ENCODE peak calls at places on chromosomes 5 and 9, in six cellular contexts. D is IMR-90, E is H9, U is mesenchymal stem cell, I is neuronal stem cell, S is H1. X is an unnamed sample.

GRCh38 chr9:83355024-83355444 is 183.2 kb downstream of the FRMD3 start:
- DNase-seq in I (no peak), S (no peak), E (no peak), D (peak), U (peak), X (no peak)

GRCh38 chr5:119301210-119301609 is 54.6 kb upstream of the TNFAIP8 start:
- DNase-seq in I (no peak), S (no peak), E (no peak), D (no peak), U (no peak), X (no peak)

GRCh38 chr5:179795863-179796833 is 2.4 kb downstream of the LTC4S start:
- DNase-seq in I (no peak), D (peak), E (peak), U (peak), S (no peak), X (peak)

GRCh38 chr9:88535226-88535931 is 401 bp downstream of the NXNL2 start:
- DNase-seq in D (no peak), U (peak), E (peak), S (no peak), I (no peak), X (peak)

GRCh38 chr5:94690778-94691177 is 72.3 kb downstream of the SLF1 start:
- DNase-seq in U (peak), E (no peak), S (no peak), D (peak), I (no peak), X (no peak)

GRCh38 chr5:17896605-17897004 is 262.3 kb downstream of the TAF11L14 start:
- DNase-seq in S (no peak), E (no peak), U (peak), I (no peak), D (peak), X (peak)

GRCh38 chr9:98191615-98192502 is 578 bp downstream of the CORO2A start:
- DNase-seq in I (no peak), E (peak), S (no peak), D (no peak), U (no peak), X (peak)

GRCh38 chr5:137478043-137478442 is 21.1 kb downstream of the SPOCK1 start:
- DNase-seq in U (no peak), E (no peak), I (no peak), D (no peak), S (no peak), X (no peak)

GRCh38 chr9:29144476-29144875 is 1571.2 kb upstream of the C9orf72 start:
- DNase-seq in S (no peak), E (no peak), I (no peak), U (peak), D (no peak), X (no peak)

GRCh38 chr5:8997542-8998070 is 548.3 kb downstream of the SEMA5A start:
- DNase-seq in I (no peak), D (no peak), S (no peak), E (no peak), U (no peak), X (no peak)

GRCh38 chr5:32158679-32158975 is 15.5 kb downstream of the GOLPH3 start:
- DNase-seq in U (no peak), D (no peak), I (no peak), S (no peak), E (no peak), X (no peak)

GRCh38 chr5:143968071-143968878 is 156.3 kb downstream of the HMHB1 start:
- DNase-seq in U (peak), I (peak), D (peak), E (no peak), S (no peak), X (peak)

GRCh38 chr9:126668058-126668457 is 54.3 kb downstream of the LMX1B start:
- DNase-seq in D (no peak), I (no peak), U (no peak), E (no peak), S (no peak), X (no peak)

GRCh38 chr9:125393426-125393825 is 131.8 kb downstream of the GAPVD1 start:
- DNase-seq in S (no peak), U (no peak), E (no peak), I (no peak), D (peak), X (no peak)

GRCh38 chr9:31089822-31090221 is 1294.6 kb upstream of the ACO1 start:
- DNase-seq in U (peak), E (no peak), S (no peak), D (peak), I (no peak), X (no peak)

GRCh38 chr9:114157516-114158176 is 2.3 kb downstream of the COL27A1 start:
- DNase-seq in S (no peak), E (no peak), I (no peak), D (peak), U (peak), X (peak)

GRCh38 chr5:157571357-157571827 is 4.2 kb downstream of the ADAM19 start:
- DNase-seq in E (no peak), U (peak), D (peak), S (peak), I (no peak), X (peak)

GRCh38 chr5:56527174-56527573 is 288.2 kb upstream of the MAP3K1 start:
- DNase-seq in I (no peak), S (no peak), D (no peak), U (no peak), E (no peak), X (no peak)

GRCh38 chr9:115524467-115525059 is 406.6 kb upstream of the TNC start:
- DNase-seq in U (peak), S (no peak), D (peak), E (no peak), I (peak), X (peak)

GRCh38 chr9:18580146-18580545 is 106.2 kb downstream of the ADAMTSL1 start:
- DNase-seq in U (no peak), D (peak), E (no peak), S (no peak), I (no peak), X (no peak)

GRCh38 chr5:150022163-150022540 is 21.6 kb downstream of the HMGXB3 start:
- DNase-seq in I (no peak), E (no peak), U (peak), S (no peak), D (peak), X (no peak)

GRCh38 chr5:144585716-144586115 is 415.0 kb downstream of the KCTD16 start:
- DNase-seq in S (no peak), D (no peak), I (no peak), U (no peak), E (no peak), X (no peak)

GRCh38 chr5:136279314-136279713 is 86.0 kb downstream of the TRPC7 start:
- DNase-seq in E (no peak), S (no peak), U (no peak), D (no peak), I (no peak), X (no peak)

GRCh38 chr5:150436141-150436680 is 13.3 kb downstream of the RPS14 start:
- DNase-seq in I (peak), E (peak), S (peak), D (peak), U (peak), X (peak)

GRCh38 chr9:95406114-95406513 is 88.6 kb upstream of the FANCC start:
- DNase-seq in S (no peak), I (no peak), U (peak), D (peak), E (no peak), X (no peak)

GRCh38 chr5:172712610-172713009 is 58.4 kb downstream of the DUSP1 start:
- DNase-seq in E (no peak), I (no peak), S (no peak), D (no peak), U (no peak), X (no peak)

GRCh38 chr5:145825751-145826180 is 9.4 kb downstream of the PRELID2 start:
- DNase-seq in I (peak), E (no peak), D (peak), S (no peak), U (peak), X (peak)

GRCh38 chr9:4397917-4398316 is 92.4 kb upstream of the SLC1A1 start:
- DNase-seq in E (no peak), S (no peak), I (no peak), D (peak), U (no peak), X (peak)
- H4K91ac ChIP-seq in E (no peak), S (no peak), I (no peak), D (no peak), U (no peak), X (no peak)

GRCh38 chr5:69170969-69171368 is 4.0 kb downstream of the CCNB1 start:
- DNase-seq in E (no peak), S (no peak), U (no peak), I (no peak), D (no peak), X (no peak)
- H4K91ac ChIP-seq in E (no peak), S (no peak), U (no peak), I (no peak), D (no peak), X (no peak)

GRCh38 chr5:170144286-170145023 is 38.8 kb downstream of the FOXI1 start:
- DNase-seq in S (no peak), E (no peak), I (no peak), U (no peak), D (no peak), X (no peak)
- H4K91ac ChIP-seq in S (no peak), E (no peak), I (no peak), U (no peak), D (no peak), X (no peak)

DNA sequence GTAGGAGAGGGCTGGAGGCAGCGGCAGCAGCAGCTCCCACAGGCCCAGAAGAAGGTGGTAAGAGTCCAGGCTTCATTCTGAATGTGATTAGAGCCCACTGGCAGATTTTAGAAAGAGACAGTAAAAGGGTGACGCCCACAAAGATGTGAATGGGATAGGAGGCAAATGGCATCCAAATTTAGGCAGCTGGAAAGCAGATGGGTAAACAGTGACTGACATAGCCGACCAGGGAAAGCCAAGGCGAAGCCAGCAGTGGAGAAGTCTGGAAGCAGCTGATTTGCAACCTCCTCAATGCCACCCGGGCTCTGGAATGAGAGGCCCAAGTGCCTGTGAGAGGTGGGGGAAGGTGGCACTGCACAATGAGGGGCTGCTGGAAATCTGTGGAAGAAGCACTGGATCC is 103.3 kb downstream of the C5orf15 start:
- DNase-seq in U (no peak), I (no peak), S (no peak), D (no peak), E (no peak), X (no peak)
- H4K91ac ChIP-seq in U (no peak), I (no peak), S (no peak), D (no peak), E (no peak), X (no peak)

DNA sequence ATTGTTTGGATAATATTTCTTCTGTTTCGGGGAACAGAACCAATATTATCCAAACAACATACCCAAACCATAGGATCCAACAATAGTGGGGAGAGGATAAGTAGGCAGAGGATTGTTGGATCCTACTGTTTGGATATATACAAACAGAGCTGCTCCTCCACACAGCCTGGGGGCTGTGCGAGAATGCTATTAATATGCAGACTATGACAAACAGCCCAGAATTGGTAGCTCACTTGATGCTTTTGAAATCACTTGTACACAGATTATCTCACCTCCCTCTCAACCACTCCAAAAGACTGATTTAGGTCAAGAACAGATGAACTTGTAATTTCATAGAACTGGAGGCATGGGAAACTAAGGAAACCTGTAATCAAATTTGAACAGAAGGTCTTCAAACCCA is 24.4 kb upstream of the MLANA start:
- DNase-seq in I (no peak), E (no peak), D (no peak), S (no peak), U (no peak), X (no peak)
- H4K91ac ChIP-seq in I (no peak), E (no peak), D (no peak), S (no peak), U (no peak), X (no peak)

GRCh38 chr9:26637101-26637500 is 255.5 kb downstream of the CAAP1 start:
- DNase-seq in I (no peak), U (no peak), D (no peak), E (peak), S (peak), X (no peak)
- H4K91ac ChIP-seq in I (no peak), U (no peak), D (no peak), E (no peak), S (no peak), X (no peak)

DNA sequence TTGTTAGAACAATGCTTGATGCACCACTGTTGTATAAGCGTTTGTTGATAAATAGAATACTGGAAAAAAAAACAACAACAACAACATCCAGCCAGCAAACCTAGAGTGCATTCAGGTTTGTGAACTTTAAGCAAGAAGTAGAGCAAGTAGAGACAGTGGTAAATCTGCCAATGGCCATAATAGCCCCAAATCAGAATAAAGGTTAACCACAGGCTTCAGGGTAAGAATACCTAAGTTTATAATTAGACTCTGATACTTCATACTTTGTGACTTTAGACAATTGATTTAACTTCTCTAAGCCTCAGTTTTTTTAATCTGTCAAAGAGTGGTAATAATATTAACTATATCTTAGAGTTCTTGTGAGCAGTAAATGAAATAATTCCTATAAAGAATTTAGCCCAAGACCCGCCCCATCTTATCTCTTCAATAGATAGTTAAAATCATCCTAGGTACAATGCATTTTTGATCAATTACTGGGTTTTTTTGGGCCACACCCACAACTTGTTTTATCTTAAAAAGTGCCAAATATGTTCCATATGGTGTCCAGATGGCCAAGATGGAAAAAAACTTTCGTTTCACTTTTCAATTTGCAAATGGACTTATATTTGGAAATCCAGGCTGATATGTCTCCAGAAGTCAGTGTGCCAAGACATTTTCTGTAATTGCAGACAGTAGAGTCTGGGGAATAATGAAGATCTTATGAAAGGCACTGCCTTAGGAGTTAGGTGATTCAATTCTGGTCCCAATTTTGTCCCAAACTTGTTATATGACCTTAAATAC is 24.5 kb upstream of the DPYSL3 start:
- DNase-seq in S (no peak), U (peak), I (no peak), D (peak), E (no peak), X (no peak)
- H4K91ac ChIP-seq in S (no peak), U (no peak), I (no peak), D (peak), E (no peak), X (no peak)